ENCODE peak calls at places on chromosomes 12 and 14, in ten cellular contexts. F is HCT116, C is heart left ventricle, G is GM12878, M is HepG2, Y is upper lobe of left lung, E is IMR-90, J is right lobe of liver, Z is body of pancreas, S is A549. U is an unnamed sample.

GRCh38 chr14:29782041-29782440 is 145.6 kb downstream of the PRKD1 start:
- ATAC-seq in Y (no peak), M (no peak), G (no peak), C (no peak), J (no peak), S (no peak), Z (no peak), F (no peak), E (no peak), U (no peak)

GRCh38 chr12:6961695-6962284 is 8.7 kb downstream of the PHB2 start:
- ATAC-seq in S (peak; percentile 65), G (peak; percentile 28), M (peak; percentile 85), Z (peak; percentile 36), Y (peak; percentile 63), E (peak; percentile 74), J (no peak), F (peak; percentile 54), C (peak; percentile 57), U (peak; percentile 58)

GRCh38 chr12:26434299-26434915 is 239.0 kb downstream of the SSPN start:
- ATAC-seq in G (peak; percentile 92), S (peak; percentile 95), Z (peak; percentile 71), E (peak; percentile 84), C (peak; percentile 58), Y (peak; percentile 78), J (peak; percentile 65), M (peak; percentile 92), F (peak; percentile 92), U (no peak)

GRCh38 chr12:106645074-106645421 is 62.2 kb downstream of the RFX4 start:
- ATAC-seq in S (no peak), C (peak; percentile 49), Z (peak; percentile 92), M (peak; percentile 96), E (no peak), Y (no peak), F (no peak), G (no peak), J (peak; percentile 63), U (peak; percentile 72)

GRCh38 chr12:89992668-89993401 is 284.2 kb upstream of the ATP2B1 start:
- ATAC-seq in E (no peak), C (no peak), Z (no peak), S (no peak), J (no peak), Y (no peak), M (no peak), F (no peak), G (no peak), U (no peak)

GRCh38 chr12:26241095-26241494 is 45.7 kb downstream of the SSPN start:
- ATAC-seq in F (no peak), Y (no peak), Z (no peak), G (no peak), C (no peak), J (no peak), M (no peak), E (no peak), S (no peak), U (no peak)

GRCh38 chr14:68230941-68231717 is 411.6 kb downstream of the RAD51B start:
- ATAC-seq in Y (no peak), G (no peak), S (no peak), C (no peak), E (no peak), J (no peak), F (no peak), M (no peak), Z (no peak), U (no peak)

GRCh38 chr12:51262758-51263177 is 7.4 kb downstream of the SMAGP start:
- ATAC-seq in F (peak; percentile 96), E (peak; percentile 53), M (no peak), J (peak; percentile 44), Z (peak; percentile 99), Y (peak; percentile 44), G (peak; percentile 70), S (peak; percentile 97), C (no peak), U (no peak)

GRCh38 chr14:55599250-55599879 is 19.4 kb downstream of the KTN1 start:
- ATAC-seq in E (no peak), F (peak; percentile 93), S (peak; percentile 63), C (peak; percentile 34), Y (no peak), J (peak; percentile 90), Z (peak; percentile 89), G (no peak), M (peak; percentile 90), U (no peak)

GRCh38 chr12:117063162-117063911 is 35.9 kb downstream of the TESC start:
- ATAC-seq in S (no peak), M (no peak), Y (peak; percentile 48), F (no peak), C (peak; percentile 71), E (no peak), J (peak; percentile 54), G (peak; percentile 78), Z (no peak), U (peak; percentile 32)

GRCh38 chr14:91284146-91284790 is 39.8 kb upstream of the GPR68 start:
- ATAC-seq in J (no peak), C (peak; percentile 73), M (no peak), Z (no peak), G (no peak), F (no peak), S (no peak), Y (peak; percentile 57), E (peak; percentile 96), U (peak; percentile 64)

GRCh38 chr14:103735439-103735814 is 19.8 kb downstream of the ZFYVE21 start:
- ATAC-seq in J (no peak), C (peak; percentile 42), G (no peak), Y (no peak), Z (no peak), E (no peak), F (no peak), M (peak; percentile 16), S (no peak), U (no peak)

GRCh38 chr12:42322567-42322966 is 3.3 kb downstream of the ZCRB1 start:
- ATAC-seq in F (no peak), G (no peak), M (no peak), Y (no peak), C (no peak), S (no peak), E (no peak), J (no peak), Z (peak; percentile 76), U (no peak)

GRCh38 chr14:99441918-99442317 is 38.7 kb downstream of the SETD3 start:
- ATAC-seq in G (no peak), C (no peak), Y (no peak), Z (no peak), J (no peak), S (no peak), F (no peak), E (no peak), M (no peak), U (no peak)

GRCh38 chr14:58574623-58575022 is 63.1 kb upstream of the DACT1 start:
- ATAC-seq in J (no peak), S (no peak), C (no peak), M (no peak), Z (no peak), E (no peak), Y (no peak), F (peak; percentile 74), G (peak; percentile 52), U (no peak)

GRCh38 chr14:28057286-28058011 is 709.1 kb upstream of the FOXG1 start:
- ATAC-seq in G (no peak), J (peak; percentile 93), F (no peak), C (no peak), Y (peak; percentile 36), S (no peak), M (peak; percentile 55), Z (peak; percentile 59), E (no peak), U (no peak)

GRCh38 chr14:95523051-95523817 is 6.8 kb upstream of the SYNE3 start:
- ATAC-seq in G (no peak), C (no peak), S (no peak), F (no peak), Z (no peak), E (peak; percentile 5), M (peak; percentile 76), Y (no peak), J (peak; percentile 52), U (no peak)
- TF ChIP-seq POLR2A in G (no peak), C (no peak), S (no peak), F (no peak), Z (no peak), E (peak; percentile 44), M (no peak), Y (no peak), J (no peak), U (no peak)

GRCh38 chr12:123141615-123142517 is 9.0 kb downstream of the PITPNM2 start:
- ATAC-seq in S (peak; percentile 79), J (peak; percentile 85), C (peak; percentile 84), Y (peak; percentile 89), M (peak; percentile 75), F (peak; percentile 78), Z (peak; percentile 81), G (no peak), E (peak; percentile 88), U (peak; percentile 82)
- TF ChIP-seq POLR2A in S (no peak), J (peak; percentile 32), C (no peak), Y (no peak), M (peak; percentile 73), F (no peak), Z (no peak), G (no peak), E (no peak), U (peak; percentile 9)

GRCh38 chr12:55372521-55372920 is 9.7 kb downstream of the OR6C75 start:
- ATAC-seq in G (no peak), J (no peak), Z (no peak), F (no peak), Y (no peak), M (no peak), C (no peak), E (no peak), S (no peak), U (no peak)
- TF ChIP-seq POLR2A in G (no peak), J (no peak), Z (no peak), F (no peak), Y (no peak), M (no peak), C (no peak), E (no peak), S (no peak), U (no peak)

GRCh38 chr14:104735830-104736642 is 12.0 kb downstream of the ADSS1 start:
- ATAC-seq in F (no peak), J (peak; percentile 75), G (no peak), M (peak; percentile 61), Y (peak; percentile 69), S (no peak), E (peak; percentile 83), Z (peak; percentile 52), C (peak; percentile 84), U (peak; percentile 88)
- TF ChIP-seq POLR2A in F (no peak), J (peak; percentile 73), G (no peak), M (peak; percentile 38), Y (no peak), S (no peak), E (no peak), Z (no peak), C (no peak), U (no peak)

DNA sequence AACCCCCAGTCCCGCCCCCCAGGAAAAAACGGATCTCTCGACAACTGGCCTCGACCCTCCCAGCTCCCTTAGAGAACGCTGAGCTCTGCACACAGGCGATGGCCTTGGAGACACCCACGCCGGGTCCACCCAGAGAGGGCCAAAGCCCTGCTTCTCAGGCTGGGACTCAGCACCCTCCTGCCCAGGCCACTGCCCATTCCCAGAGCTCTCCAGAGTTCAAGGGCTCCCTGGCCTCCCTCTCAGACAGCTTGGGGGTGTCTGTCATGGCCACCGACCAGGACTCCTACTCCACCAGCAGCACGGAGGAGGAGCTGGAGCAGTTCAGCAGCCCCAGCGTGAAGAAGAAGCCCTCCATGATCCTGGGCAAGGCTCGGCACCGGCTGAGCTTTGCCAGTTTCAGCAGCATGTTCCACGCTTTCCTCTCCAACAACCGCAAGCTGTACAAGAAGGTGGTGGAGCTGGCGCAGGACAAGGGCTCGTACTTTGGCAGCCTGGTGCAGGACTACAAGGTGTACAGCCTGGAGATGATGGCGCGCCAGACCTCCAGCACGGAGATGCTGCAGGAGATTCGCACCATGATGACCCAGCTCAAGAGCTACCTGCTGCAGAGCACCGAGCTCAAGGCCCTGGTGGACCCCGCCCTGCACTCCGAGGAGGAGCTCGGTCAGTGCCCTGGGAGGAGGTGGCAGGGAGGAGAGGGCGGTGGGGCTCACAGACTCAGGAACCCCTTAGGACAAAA is 95.8 kb downstream of the LGMN start:
- ATAC-seq in J (peak; percentile 4), C (peak; percentile 6), S (no peak), Z (no peak), G (peak; percentile 3), E (no peak), M (no peak), F (no peak), Y (no peak), U (no peak)
- TF ChIP-seq POLR2A in J (peak; percentile 12), C (no peak), S (no peak), Z (no peak), G (peak; percentile 19), E (no peak), M (no peak), F (no peak), Y (no peak), U (no peak)

U was measured in gastroesophageal sphincter.